ENCODE peak calls at places on chromosome 17, in seven cellular contexts. T, G, C, H, K, D and L are unnamed samples.

GRCh38 chr17:2011421-2012371 is 13.4 kb downstream of the RTN4RL1 start:
- DNase-seq in T (no peak), G (no peak), C (no peak), H (no peak), K (peak), D (peak), L (no peak)

GRCh38 chr17:55532670-55533069 is 21.4 kb upstream of the SMIM36 start:
- DNase-seq in T (no peak), G (no peak), C (no peak), H (no peak), K (no peak), D (no peak), L (no peak)

GRCh38 chr17:51765558-51766145 is 392.9 kb downstream of the CA10 start:
- DNase-seq in T (no peak), G (no peak), C (no peak), H (no peak), K (no peak), D (no peak), L (no peak)

GRCh38 chr17:75683467-75684041 is 16.4 kb downstream of the SAP30BP start:
- DNase-seq in T (peak), G (no peak), C (no peak), H (no peak), K (no peak), D (no peak), L (no peak)

GRCh38 chr17:57090560-57091185 is 5.6 kb downstream of the AKAP1 start:
- DNase-seq in T (no peak), G (no peak), C (no peak), H (no peak), K (no peak), D (no peak), L (no peak)

GRCh38 chr17:15436399-15437369 is 30.7 kb downstream of the CDRT4 start:
- DNase-seq in T (peak), G (peak), C (no peak), H (no peak), K (peak), D (peak), L (no peak)

GRCh38 chr17:70366421-70366820 is 197.1 kb downstream of the KCNJ2 start:
- DNase-seq in T (no peak), G (no peak), C (no peak), H (no peak), K (no peak), D (peak), L (no peak)

GRCh38 chr17:6712058-6712853 is 913 bp downstream of the SLC13A5 start:
- DNase-seq in T (no peak), G (no peak), C (peak), H (peak), K (no peak), D (peak), L (no peak)

GRCh38 chr17:48597775-48598631 is 4.4 kb upstream of the HOXB5 start:
- DNase-seq in T (peak), G (no peak), C (no peak), H (no peak), K (peak), D (no peak), L (no peak)

GRCh38 chr17:17398188-17398927 is 78.4 kb upstream of the MED9 start:
- DNase-seq in T (no peak), G (no peak), C (no peak), H (no peak), K (peak), D (no peak), L (no peak)

GRCh38 chr17:37841232-37841631 is 83.0 kb upstream of the TBC1D3K start:
- DNase-seq in T (no peak), G (no peak), C (no peak), H (no peak), K (no peak), D (no peak), L (no peak)
- TF ChIP-seq CTCF in T (no peak), G (no peak), C (no peak), H (no peak), K (no peak), D (no peak), L (no peak)

DNA sequence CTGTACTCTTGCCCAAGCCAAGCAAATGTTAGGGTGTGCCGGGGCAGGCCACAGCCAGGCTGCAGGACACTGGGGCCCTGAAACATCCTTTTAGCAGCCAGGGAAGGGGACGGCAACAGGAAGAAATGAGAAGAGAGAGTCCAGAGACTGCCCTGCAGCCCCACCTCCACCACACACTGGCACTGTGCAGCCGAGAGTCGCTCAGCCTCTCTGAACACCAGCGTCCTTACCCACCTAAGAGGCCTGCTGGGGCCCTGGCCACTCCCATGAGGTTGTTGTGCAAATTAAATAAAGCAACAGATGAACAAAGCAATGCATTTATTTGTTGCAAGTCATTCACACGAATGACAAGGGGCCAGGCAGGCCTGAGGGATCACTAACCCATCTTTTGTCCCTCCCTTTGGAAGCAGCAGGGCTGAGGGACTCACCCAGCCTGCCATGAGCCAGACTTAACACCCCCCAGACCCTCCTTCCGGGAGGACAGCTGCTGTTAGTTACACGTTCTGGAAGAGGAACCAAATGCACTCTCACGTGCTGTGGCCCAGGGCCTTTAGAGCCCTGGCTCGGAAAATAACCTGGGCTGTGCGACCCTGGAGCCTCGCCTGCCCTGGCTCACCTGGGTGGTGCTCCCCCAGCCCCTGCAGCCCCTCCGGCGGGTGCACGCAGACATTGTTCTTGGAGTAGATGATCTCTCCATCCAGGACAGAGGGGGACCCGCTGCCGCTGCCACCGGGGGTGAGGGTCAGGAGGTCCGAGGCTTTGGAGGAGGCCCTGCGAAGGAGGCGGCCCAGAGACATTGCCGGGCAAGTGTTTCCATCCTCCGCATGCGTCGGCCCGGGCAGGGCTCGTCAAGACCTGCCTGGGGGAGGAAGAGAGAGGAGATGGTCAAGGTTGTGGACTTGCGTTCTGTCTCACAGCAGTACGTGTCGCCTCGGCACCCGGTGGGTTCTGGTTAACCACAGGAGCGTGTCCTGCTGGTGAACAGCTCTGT is 22.6 kb downstream of the TBC1D16 start:
- DNase-seq in T (no peak), G (no peak), C (no peak), H (no peak), K (peak), D (no peak), L (no peak)
- TF ChIP-seq CTCF in T (no peak), G (no peak), C (no peak), H (no peak), K (no peak), D (no peak), L (no peak)

DNA sequence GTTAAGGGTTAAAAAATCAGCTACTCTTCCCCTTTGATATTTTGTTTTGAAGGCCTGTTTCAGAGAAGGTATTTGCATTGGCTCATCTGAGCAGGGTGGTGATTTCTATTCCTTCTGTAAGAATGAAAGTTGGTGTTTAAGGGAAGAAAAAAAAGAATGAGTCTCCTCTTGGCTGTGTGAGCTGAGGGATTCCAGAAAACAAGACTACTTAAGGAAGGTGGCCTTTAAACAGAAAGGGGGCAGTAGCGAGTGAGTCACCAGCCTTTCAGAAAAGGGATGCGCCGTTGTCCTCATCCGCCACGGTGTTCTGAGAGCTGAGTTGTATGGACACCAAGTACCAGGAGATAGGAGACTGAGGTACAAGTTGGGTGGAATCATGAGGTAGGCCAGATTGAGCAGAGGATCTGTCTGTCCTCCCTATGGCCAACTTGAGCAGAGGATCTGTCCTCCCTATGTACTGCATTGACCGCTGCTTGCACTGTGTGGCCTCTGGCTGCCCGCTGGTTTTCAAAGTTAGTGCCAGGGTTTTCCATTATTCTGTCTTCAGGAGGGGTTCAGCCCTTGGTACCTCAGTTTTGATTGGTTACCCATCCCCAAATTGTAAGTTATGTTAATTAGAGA is 8.2 kb downstream of the PRKCA start:
- DNase-seq in T (peak), G (no peak), C (no peak), H (no peak), K (no peak), D (peak), L (no peak)
- TF ChIP-seq CTCF in T (peak), G (no peak), C (peak), H (peak), K (no peak), D (peak), L (no peak)

GRCh38 chr17:41230094-41230493 is 2.2 kb upstream of the KRTAP9-3 start:
- DNase-seq in T (no peak), G (no peak), C (no peak), H (no peak), K (no peak), D (no peak), L (no peak)
- TF ChIP-seq CTCF in T (no peak), G (no peak), C (no peak), H (no peak), K (no peak), D (no peak), L (no peak)